ENCODE peak calls at places on chromosomes 5 and 9, in five cellular contexts. O, M, J, C and N are unnamed samples.

GRCh38 chr9:109141375-109141774 is 21.6 kb upstream of the TMEM245 start:
- DNase-seq in O (no peak), J (no peak), M (no peak), C (no peak), N (no peak)

GRCh38 chr9:98185021-98185567 is 7.3 kb downstream of the CORO2A start:
- DNase-seq in O (no peak), M (no peak), J (no peak), C (no peak), N (no peak)

GRCh38 chr5:77993799-77994318 is 217.7 kb upstream of the TBCA start:
- DNase-seq in J (no peak), M (no peak), O (no peak), C (no peak), N (no peak)

GRCh38 chr5:28779161-28779754 is 1740.9 kb upstream of the CDH9 start:
- DNase-seq in M (peak; percentile 39), C (peak; percentile 13), O (no peak), J (no peak), N (no peak)

GRCh38 chr9:130240410-130241197 is 25.0 kb upstream of the HMCN2 start:
- DNase-seq in M (peak; percentile 52), C (peak; percentile 76), J (peak; percentile 41), O (peak; percentile 79), N (no peak)

GRCh38 chr9:32413424-32413823 is 29.0 kb downstream of the ACO1 start:
- DNase-seq in M (no peak), J (no peak), C (no peak), O (no peak), N (no peak)

GRCh38 chr5:52743970-52744369 is 43.7 kb upstream of the ITGA1 start:
- DNase-seq in C (no peak), M (no peak), J (no peak), O (no peak), N (no peak)

GRCh38 chr5:3386676-3387075 is 209.0 kb upstream of the IRX1 start:
- DNase-seq in O (no peak), M (no peak), C (no peak), J (no peak), N (no peak)

GRCh38 chr9:127606043-127606442 is 6.0 kb upstream of the STXBP1 start:
- DNase-seq in C (no peak), M (no peak), J (no peak), O (no peak), N (no peak)

GRCh38 chr5:123209163-123210013 is 120.3 kb downstream of the PRDM6 start:
- DNase-seq in J (no peak), M (peak; percentile 62), C (peak; percentile 71), O (no peak), N (no peak)

GRCh38 chr9:133761641-133762248 is 23.6 kb upstream of the SARDH start:
- DNase-seq in O (peak; percentile 12), C (no peak), M (no peak), J (no peak), N (no peak)

GRCh38 chr5:176543428-176544182 is 5.5 kb upstream of the CDHR2 start:
- DNase-seq in C (peak; percentile 91), O (peak; percentile 72), J (peak; percentile 83), M (peak; percentile 73), N (no peak)

GRCh38 chr5:134874831-134875655 is 872 bp downstream of the TXNDC15 start:
- DNase-seq in O (peak; percentile 80), J (peak; percentile 66), M (peak; percentile 55), C (peak; percentile 68), N (no peak)

GRCh38 chr9:131487001-131487400 is 15.7 kb upstream of the POMT1 start:
- DNase-seq in C (no peak), O (no peak), M (no peak), J (no peak), N (no peak)

GRCh38 chr5:114237766-114238165 is 124.1 kb upstream of the KCNN2 start:
- DNase-seq in J (no peak), C (no peak), O (no peak), M (peak; percentile 27), N (no peak)

GRCh38 chr5:129172561-129172960 is 78.0 kb downstream of the ISOC1 start:
- DNase-seq in O (no peak), J (no peak), M (peak; percentile 25), C (peak; percentile 19), N (no peak)

GRCh38 chr9:135336722-135337490 is 142.7 kb upstream of the PPP1R26 start:
- DNase-seq in C (no peak), J (no peak), M (no peak), O (no peak), N (no peak)

GRCh38 chr9:137245450-137246421 is 4.6 kb downstream of the TUBB4B start:
- DNase-seq in M (no peak), J (no peak), C (peak; percentile 5), O (no peak), N (no peak)

GRCh38 chr9:32579706-32580331 is 6.9 kb upstream of the NDUFB6 start:
- DNase-seq in O (peak; percentile 88), J (peak; percentile 61), M (peak; percentile 67), C (peak; percentile 73), N (peak; percentile 21)

GRCh38 chr5:40552981-40553380 is 126.7 kb upstream of the PTGER4 start:
- DNase-seq in J (no peak), O (no peak), M (peak; percentile 15), C (no peak), N (no peak)

GRCh38 chr9:125375820-125376219 is 114.2 kb downstream of the GAPVD1 start:
- DNase-seq in C (no peak), J (no peak), O (no peak), M (no peak), N (no peak)

GRCh38 chr9:6584881-6585597 is 60.5 kb downstream of the GLDC start:
- DNase-seq in M (peak; percentile 63), O (no peak), J (no peak), C (peak; percentile 49), N (no peak)

GRCh38 chr5:60333103-60333502 is 366.9 kb downstream of the DEPDC1B start:
- DNase-seq in J (no peak), C (no peak), M (peak; percentile 29), O (no peak), N (no peak)

GRCh38 chr9:136045595-136046554 is 49.2 kb downstream of the NACC2 start:
- DNase-seq in J (no peak), C (no peak), O (no peak), M (no peak), N (no peak)

GRCh38 chr9:126411225-126411947 is 84.8 kb downstream of the MVB12B start:
- DNase-seq in M (peak; percentile 16), C (no peak), O (no peak), J (no peak), N (no peak)

GRCh38 chr5:172906436-172906835 is 52.8 kb upstream of the RPL26L1 start:
- DNase-seq in O (no peak), M (no peak), C (no peak), J (no peak), N (no peak)

GRCh38 chr5:68884893-68885292 is 208.9 kb upstream of the SLC30A5 start:
- DNase-seq in O (no peak), C (no peak), M (peak; percentile 48), J (no peak), N (no peak)

GRCh38 chr9:110114086-110114887 is 93.7 kb downstream of the C9orf152 start:
- DNase-seq in C (no peak), M (no peak), J (no peak), O (no peak), N (no peak)

GRCh38 chr5:180098991-180099732 is 27.6 kb upstream of the RNF130 start:
- DNase-seq in M (no peak), J (no peak), C (no peak), O (no peak), N (no peak)

GRCh38 chr5:127909078-127909477 is 174.5 kb upstream of the SLC12A2 start:
- DNase-seq in O (peak; percentile 22), C (peak; percentile 27), J (no peak), M (peak; percentile 78), N (no peak)

GRCh38 chr5:3886521-3887461 is 291.2 kb downstream of the IRX1 start:
- DNase-seq in J (no peak), C (no peak), M (no peak), O (no peak), N (no peak)

GRCh38 chr5:96651948-96652753 is 10.0 kb upstream of the CAST start:
- DNase-seq in J (no peak), M (no peak), O (no peak), C (no peak), N (no peak)

GRCh38 chr5:148933903-148934432 is 107.6 kb downstream of the ADRB2 start:
- DNase-seq in C (no peak), M (no peak), J (no peak), O (no peak), N (no peak)

GRCh38 chr9:96241391-96241809 is 60.6 kb downstream of the HSD17B3 start:
- DNase-seq in O (no peak), M (peak; percentile 86), C (no peak), J (no peak), N (no peak)

DNA sequence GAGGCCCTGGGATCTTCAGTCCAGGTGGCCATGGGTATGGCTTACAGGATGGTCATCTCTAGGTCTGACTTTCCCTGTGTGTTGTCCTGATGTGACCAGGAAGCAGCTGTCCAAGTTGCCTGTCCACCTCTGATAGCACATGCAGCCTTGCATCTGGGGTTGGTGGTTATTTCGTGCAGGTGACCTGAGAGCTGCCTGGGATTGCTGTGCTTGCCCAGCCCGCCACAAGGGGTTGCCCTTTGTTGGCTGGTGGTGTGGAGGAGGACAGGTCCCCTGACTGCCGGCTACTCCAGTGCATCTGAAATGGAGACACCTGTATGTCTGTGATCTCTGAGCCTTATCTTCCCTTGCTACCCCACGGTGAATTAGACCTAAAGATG is 212.6 kb downstream of the ARHGAP26 start:
- DNase-seq in O (no peak), M (no peak), C (no peak), J (no peak), N (no peak)
- TF ChIP-seq CTCF in O (no peak), M (peak; percentile 34), C (no peak), J (peak; percentile 39), N (no peak)

DNA sequence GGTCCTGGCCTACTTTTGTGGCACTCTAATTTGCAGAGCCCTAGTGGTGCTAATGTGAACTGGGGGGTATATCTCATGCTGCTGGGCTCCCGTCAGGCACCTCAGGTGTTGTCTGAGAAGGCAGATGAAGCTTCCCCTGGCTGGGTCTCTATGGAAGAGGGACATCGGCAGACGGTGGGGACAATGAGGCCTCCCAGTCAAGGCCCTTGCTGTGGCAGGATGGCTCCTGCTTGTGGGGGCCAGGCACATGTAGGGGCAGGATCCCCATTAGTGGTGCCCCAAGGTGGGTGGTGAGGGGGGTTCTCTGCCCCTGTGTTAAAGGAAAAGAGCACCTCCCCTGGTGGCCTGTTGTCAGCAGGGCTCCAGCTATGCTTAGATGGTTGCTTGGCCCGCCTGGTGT is 192.8 kb upstream of the S1PR3 start:
- DNase-seq in C (no peak), M (no peak), J (no peak), O (no peak), N (no peak)
- H3K36me3 ChIP-seq in C (no peaks in the 10 kb centered on the region), M (no peaks in the 10 kb centered on the region), J (no peaks in the 10 kb centered on the region), O (no peaks in the 10 kb centered on the region), N (no peaks in the 10 kb centered on the region)

GRCh38 chr5:113084402-113085083 is 107.9 kb downstream of the DCP2 start:
- DNase-seq in M (no peak), C (no peak), O (no peak), J (no peak), N (no peak)
- TF ChIP-seq CTCF in M (peak; percentile 19), C (no peak), O (no peak), J (peak; percentile 11), N (no peak)

GRCh38 chr5:109833946-109834345 is 144.2 kb downstream of the MAN2A1 start:
- DNase-seq in O (no peak), J (no peak), M (no peak), C (no peak), N (no peak)
- H3K36me3 ChIP-seq in O (no peaks in the 10 kb centered on the region), J (peaks cover 4% of the 10 kb centered on the region), M (no peaks in the 10 kb centered on the region), C (no peaks in the 10 kb centered on the region), N (no peaks in the 10 kb centered on the region)